ENCODE peak calls at places on chromosomes 6 and 20, in ten cellular contexts. One of them, this sample, is unnamed.

GRCh38 chr6:35185302-35185681 is 28.5 kb upstream of the SCUBE3 start:
- DNase-seq in renal cortical epithelial cell: peak; percentile 78
- DNase-seq in GM04504: no peak
- DNase-seq in CD4-positive, CD25-positive, alpha-beta regulatory T cell: no peak
- DNase-seq in tibial artery: peak; percentile 77
- DNase-seq in substantia nigra: no peak
- DNase-seq in D341Med: peak; percentile 58
- DNase-seq in left ventricle myocardium superior: peak; percentile 80
- DNase-seq in CD8-positive, alpha-beta memory T cell: no peak
- DNase-seq in GM23248: peak; percentile 75
- DNase-seq in this sample: no peak

GRCh38 chr20:40434122-40434521 is 254.9 kb downstream of the MAFB start:
- DNase-seq in renal cortical epithelial cell: no peak
- DNase-seq in GM04504: no peak
- DNase-seq in CD4-positive, CD25-positive, alpha-beta regulatory T cell: no peak
- DNase-seq in tibial artery: no peak
- DNase-seq in substantia nigra: no peak
- DNase-seq in D341Med: no peak
- DNase-seq in left ventricle myocardium superior: no peak
- DNase-seq in CD8-positive, alpha-beta memory T cell: no peak
- DNase-seq in GM23248: no peak
- DNase-seq in this sample: no peak

GRCh38 chr6:498795-499231 is 107.3 kb downstream of the IRF4 start:
- DNase-seq in renal cortical epithelial cell: no peak
- DNase-seq in GM04504: no peak
- DNase-seq in CD4-positive, CD25-positive, alpha-beta regulatory T cell: peak; percentile 81
- DNase-seq in tibial artery: no peak
- DNase-seq in substantia nigra: no peak
- DNase-seq in D341Med: no peak
- DNase-seq in left ventricle myocardium superior: no peak
- DNase-seq in CD8-positive, alpha-beta memory T cell: no peak
- DNase-seq in GM23248: no peak
- DNase-seq in this sample: no peak

GRCh38 chr6:32112436-32112980 is 3.4 kb upstream of the TNXB start:
- DNase-seq in renal cortical epithelial cell: no peak
- DNase-seq in GM04504: no peak
- DNase-seq in CD4-positive, CD25-positive, alpha-beta regulatory T cell: no peak
- DNase-seq in tibial artery: no peak
- DNase-seq in substantia nigra: no peak
- DNase-seq in D341Med: no peak
- DNase-seq in left ventricle myocardium superior: peak; percentile 82
- DNase-seq in CD8-positive, alpha-beta memory T cell: no peak
- DNase-seq in GM23248: peak; percentile 46
- DNase-seq in this sample: peak; percentile 73

GRCh38 chr6:76026101-76026500 is 46.4 kb downstream of the IMPG1 start:
- DNase-seq in renal cortical epithelial cell: no peak
- DNase-seq in GM04504: no peak
- DNase-seq in CD4-positive, CD25-positive, alpha-beta regulatory T cell: peak; percentile 5
- DNase-seq in tibial artery: no peak
- DNase-seq in substantia nigra: no peak
- DNase-seq in D341Med: no peak
- DNase-seq in left ventricle myocardium superior: no peak
- DNase-seq in CD8-positive, alpha-beta memory T cell: no peak
- DNase-seq in GM23248: no peak
- DNase-seq in this sample: no peak

GRCh38 chr6:136757150-136757549 is 35.1 kb downstream of the MAP3K5 start:
- DNase-seq in renal cortical epithelial cell: peak; percentile 38
- DNase-seq in GM04504: no peak
- DNase-seq in CD4-positive, CD25-positive, alpha-beta regulatory T cell: no peak
- DNase-seq in tibial artery: no peak
- DNase-seq in substantia nigra: no peak
- DNase-seq in D341Med: no peak
- DNase-seq in left ventricle myocardium superior: no peak
- DNase-seq in CD8-positive, alpha-beta memory T cell: no peak
- DNase-seq in GM23248: peak; percentile 20
- DNase-seq in this sample: no peak

GRCh38 chr6:103002282-103002681 is 1608.8 kb downstream of the GRIK2 start:
- DNase-seq in renal cortical epithelial cell: no peak
- DNase-seq in GM04504: no peak
- DNase-seq in CD4-positive, CD25-positive, alpha-beta regulatory T cell: no peak
- DNase-seq in tibial artery: no peak
- DNase-seq in substantia nigra: no peak
- DNase-seq in D341Med: no peak
- DNase-seq in left ventricle myocardium superior: no peak
- DNase-seq in CD8-positive, alpha-beta memory T cell: no peak
- DNase-seq in GM23248: no peak
- DNase-seq in this sample: no peak

GRCh38 chr20:49595811-49596545 is 28.0 kb upstream of the PTGIS start:
- DNase-seq in renal cortical epithelial cell: peak; percentile 42
- DNase-seq in GM04504: no peak
- DNase-seq in CD4-positive, CD25-positive, alpha-beta regulatory T cell: peak; percentile 76
- DNase-seq in tibial artery: peak; percentile 84
- DNase-seq in substantia nigra: no peak
- DNase-seq in D341Med: no peak
- DNase-seq in left ventricle myocardium superior: no peak
- DNase-seq in CD8-positive, alpha-beta memory T cell: peak; percentile 12
- DNase-seq in GM23248: peak; percentile 82
- DNase-seq in this sample: peak; percentile 71

GRCh38 chr6:84953401-84953800 is 189.0 kb upstream of the TBX18 start:
- DNase-seq in renal cortical epithelial cell: no peak
- DNase-seq in GM04504: no peak
- DNase-seq in CD4-positive, CD25-positive, alpha-beta regulatory T cell: no peak
- DNase-seq in tibial artery: no peak
- DNase-seq in substantia nigra: no peak
- DNase-seq in D341Med: no peak
- DNase-seq in left ventricle myocardium superior: no peak
- DNase-seq in CD8-positive, alpha-beta memory T cell: no peak
- DNase-seq in GM23248: peak; percentile 24
- DNase-seq in this sample: no peak

GRCh38 chr20:64146301-64146935 is 17.8 kb upstream of the MYT1 start:
- DNase-seq in renal cortical epithelial cell: no peak
- DNase-seq in GM04504: no peak
- DNase-seq in CD4-positive, CD25-positive, alpha-beta regulatory T cell: no peak
- DNase-seq in tibial artery: peak; percentile 53
- DNase-seq in substantia nigra: no peak
- DNase-seq in D341Med: peak; percentile 87
- DNase-seq in left ventricle myocardium superior: peak; percentile 6
- DNase-seq in CD8-positive, alpha-beta memory T cell: no peak
- DNase-seq in GM23248: no peak
- DNase-seq in this sample: no peak

GRCh38 chr6:109284675-109285074 is 97.6 kb downstream of the CD164 start:
- DNase-seq in renal cortical epithelial cell: no peak
- DNase-seq in GM04504: no peak
- DNase-seq in CD4-positive, CD25-positive, alpha-beta regulatory T cell: no peak
- DNase-seq in tibial artery: no peak
- DNase-seq in substantia nigra: no peak
- DNase-seq in D341Med: no peak
- DNase-seq in left ventricle myocardium superior: no peak
- DNase-seq in CD8-positive, alpha-beta memory T cell: no peak
- DNase-seq in GM23248: no peak
- DNase-seq in this sample: no peak

GRCh38 chr20:23702021-23702420 is 13.2 kb upstream of the CST4 start:
- DNase-seq in renal cortical epithelial cell: no peak
- DNase-seq in GM04504: no peak
- DNase-seq in CD4-positive, CD25-positive, alpha-beta regulatory T cell: no peak
- DNase-seq in tibial artery: no peak
- DNase-seq in substantia nigra: no peak
- DNase-seq in D341Med: no peak
- DNase-seq in left ventricle myocardium superior: no peak
- DNase-seq in CD8-positive, alpha-beta memory T cell: no peak
- DNase-seq in GM23248: no peak
- DNase-seq in this sample: no peak

GRCh38 chr6:11460837-11461661 is 76.5 kb upstream of the TMEM170B start:
- DNase-seq in renal cortical epithelial cell: peak; percentile 32
- DNase-seq in GM04504: no peak
- DNase-seq in CD4-positive, CD25-positive, alpha-beta regulatory T cell: peak; percentile 54
- DNase-seq in tibial artery: no peak
- DNase-seq in substantia nigra: no peak
- DNase-seq in D341Med: no peak
- DNase-seq in left ventricle myocardium superior: no peak
- DNase-seq in CD8-positive, alpha-beta memory T cell: no peak
- DNase-seq in GM23248: no peak
- DNase-seq in this sample: no peak

GRCh38 chr6:165571068-165571682 is 91.9 kb downstream of the PDE10A start:
- DNase-seq in renal cortical epithelial cell: peak; percentile 69
- DNase-seq in GM04504: no peak
- DNase-seq in CD4-positive, CD25-positive, alpha-beta regulatory T cell: no peak
- DNase-seq in tibial artery: no peak
- DNase-seq in substantia nigra: no peak
- DNase-seq in D341Med: no peak
- DNase-seq in left ventricle myocardium superior: no peak
- DNase-seq in CD8-positive, alpha-beta memory T cell: no peak
- DNase-seq in GM23248: no peak
- DNase-seq in this sample: no peak

GRCh38 chr20:2340136-2340535 is 40.6 kb upstream of the TGM6 start:
- DNase-seq in renal cortical epithelial cell: no peak
- DNase-seq in GM04504: no peak
- DNase-seq in CD4-positive, CD25-positive, alpha-beta regulatory T cell: no peak
- DNase-seq in tibial artery: no peak
- DNase-seq in substantia nigra: no peak
- DNase-seq in D341Med: no peak
- DNase-seq in left ventricle myocardium superior: no peak
- DNase-seq in CD8-positive, alpha-beta memory T cell: no peak
- DNase-seq in GM23248: no peak
- DNase-seq in this sample: no peak

GRCh38 chr6:13014551-13015378 is 298.2 kb downstream of the PHACTR1 start:
- DNase-seq in renal cortical epithelial cell: no peak
- DNase-seq in GM04504: no peak
- DNase-seq in CD4-positive, CD25-positive, alpha-beta regulatory T cell: no peak
- DNase-seq in tibial artery: peak; percentile 65
- DNase-seq in substantia nigra: no peak
- DNase-seq in D341Med: peak; percentile 43
- DNase-seq in left ventricle myocardium superior: peak; percentile 62
- DNase-seq in CD8-positive, alpha-beta memory T cell: no peak
- DNase-seq in GM23248: peak; percentile 22
- DNase-seq in this sample: no peak

GRCh38 chr6:99119109-99120031 is 171.6 kb upstream of the FBXL4 start:
- DNase-seq in renal cortical epithelial cell: peak; percentile 50
- DNase-seq in GM04504: peak; percentile 31
- DNase-seq in CD4-positive, CD25-positive, alpha-beta regulatory T cell: peak; percentile 41
- DNase-seq in tibial artery: no peak
- DNase-seq in substantia nigra: no peak
- DNase-seq in D341Med: peak; percentile 54
- DNase-seq in left ventricle myocardium superior: no peak
- DNase-seq in CD8-positive, alpha-beta memory T cell: no peak
- DNase-seq in GM23248: peak; percentile 62
- DNase-seq in this sample: no peak

GRCh38 chr6:27668442-27669275 is 195.8 kb upstream of the ZNF184 start:
- DNase-seq in renal cortical epithelial cell: no peak
- DNase-seq in GM04504: no peak
- DNase-seq in CD4-positive, CD25-positive, alpha-beta regulatory T cell: peak; percentile 61
- DNase-seq in tibial artery: no peak
- DNase-seq in substantia nigra: no peak
- DNase-seq in D341Med: peak; percentile 55
- DNase-seq in left ventricle myocardium superior: no peak
- DNase-seq in CD8-positive, alpha-beta memory T cell: no peak
- DNase-seq in GM23248: peak; percentile 74
- DNase-seq in this sample: peak; percentile 46

GRCh38 chr6:17872908-17873307 is 114.5 kb downstream of the KIF13A start:
- DNase-seq in renal cortical epithelial cell: no peak
- DNase-seq in GM04504: no peak
- DNase-seq in CD4-positive, CD25-positive, alpha-beta regulatory T cell: no peak
- DNase-seq in tibial artery: no peak
- DNase-seq in substantia nigra: no peak
- DNase-seq in D341Med: no peak
- DNase-seq in left ventricle myocardium superior: no peak
- DNase-seq in CD8-positive, alpha-beta memory T cell: no peak
- DNase-seq in GM23248: no peak
- DNase-seq in this sample: no peak

GRCh38 chr6:139135578-139136545 is 982 bp downstream of the HECA start:
- DNase-seq in renal cortical epithelial cell: no peak
- DNase-seq in GM04504: no peak
- DNase-seq in CD4-positive, CD25-positive, alpha-beta regulatory T cell: peak; percentile 81
- DNase-seq in tibial artery: peak; percentile 79
- DNase-seq in substantia nigra: no peak
- DNase-seq in D341Med: peak; percentile 67
- DNase-seq in left ventricle myocardium superior: peak; percentile 86
- DNase-seq in CD8-positive, alpha-beta memory T cell: peak; percentile 56
- DNase-seq in GM23248: peak; percentile 64
- DNase-seq in this sample: peak; percentile 55

GRCh38 chr20:48619126-48620101 is 208.4 kb downstream of the PREX1 start:
- DNase-seq in renal cortical epithelial cell: no peak
- DNase-seq in GM04504: no peak
- DNase-seq in CD4-positive, CD25-positive, alpha-beta regulatory T cell: no peak
- DNase-seq in tibial artery: no peak
- DNase-seq in substantia nigra: no peak
- DNase-seq in D341Med: no peak
- DNase-seq in left ventricle myocardium superior: peak; percentile 68
- DNase-seq in CD8-positive, alpha-beta memory T cell: no peak
- DNase-seq in GM23248: no peak
- DNase-seq in this sample: peak; percentile 36

GRCh38 chr6:144331610-144332009 is 46.5 kb downstream of the UTRN start:
- DNase-seq in renal cortical epithelial cell: peak; percentile 70
- DNase-seq in GM04504: no peak
- DNase-seq in CD4-positive, CD25-positive, alpha-beta regulatory T cell: no peak
- DNase-seq in tibial artery: no peak
- DNase-seq in substantia nigra: no peak
- DNase-seq in D341Med: no peak
- DNase-seq in left ventricle myocardium superior: no peak
- DNase-seq in CD8-positive, alpha-beta memory T cell: no peak
- DNase-seq in GM23248: peak; percentile 40
- DNase-seq in this sample: no peak

GRCh38 chr6:114619621-114620020 is 276.8 kb upstream of the HS3ST5 start:
- DNase-seq in renal cortical epithelial cell: no peak
- DNase-seq in GM04504: no peak
- DNase-seq in CD4-positive, CD25-positive, alpha-beta regulatory T cell: no peak
- DNase-seq in tibial artery: no peak
- DNase-seq in substantia nigra: no peak
- DNase-seq in D341Med: no peak
- DNase-seq in left ventricle myocardium superior: no peak
- DNase-seq in CD8-positive, alpha-beta memory T cell: no peak
- DNase-seq in GM23248: no peak
- DNase-seq in this sample: no peak

GRCh38 chr6:111609827-111610526 is 4.3 kb upstream of the TRAF3IP2 start:
- DNase-seq in renal cortical epithelial cell: no peak
- DNase-seq in GM04504: no peak
- DNase-seq in CD4-positive, CD25-positive, alpha-beta regulatory T cell: no peak
- DNase-seq in tibial artery: peak; percentile 11
- DNase-seq in substantia nigra: no peak
- DNase-seq in D341Med: no peak
- DNase-seq in left ventricle myocardium superior: no peak
- DNase-seq in CD8-positive, alpha-beta memory T cell: no peak
- DNase-seq in GM23248: no peak
- DNase-seq in this sample: no peak

GRCh38 chr6:73079611-73079955 is 145.7 kb downstream of the KHDC1L start:
- DNase-seq in renal cortical epithelial cell: peak; percentile 26
- DNase-seq in GM04504: peak; percentile 42
- DNase-seq in CD4-positive, CD25-positive, alpha-beta regulatory T cell: no peak
- DNase-seq in tibial artery: no peak
- DNase-seq in substantia nigra: no peak
- DNase-seq in D341Med: no peak
- DNase-seq in left ventricle myocardium superior: no peak
- DNase-seq in CD8-positive, alpha-beta memory T cell: no peak
- DNase-seq in GM23248: peak; percentile 68
- DNase-seq in this sample: no peak

GRCh38 chr20:62525014-62525413 is 49.2 kb upstream of the GATA5 start:
- DNase-seq in renal cortical epithelial cell: no peak
- DNase-seq in GM04504: no peak
- DNase-seq in CD4-positive, CD25-positive, alpha-beta regulatory T cell: no peak
- DNase-seq in tibial artery: no peak
- DNase-seq in substantia nigra: no peak
- DNase-seq in D341Med: no peak
- DNase-seq in left ventricle myocardium superior: no peak
- DNase-seq in CD8-positive, alpha-beta memory T cell: no peak
- DNase-seq in GM23248: no peak
- DNase-seq in this sample: no peak